ENCODE peak calls at places on chromosome 20, in nine cellular contexts. U, F, L, Z, O, X, J, R and K are unnamed samples.

GRCh38 chr20:57650266-57650665 is 30.0 kb upstream of the ZBP1 start:
- DNase-seq in X (no peak), J (no peak), L (no peak), O (no peak), R (no peak), U (no peak), Z (no peak), F (no peak), K (no peak)

GRCh38 chr20:45345104-45345936 is 2.9 kb downstream of the SDC4 start:
- DNase-seq in R (no peak), L (no peak), X (no peak), Z (no peak), J (no peak), U (no peak), F (peak), O (no peak), K (no peak)

GRCh38 chr20:49909499-49910339 is 5.6 kb downstream of the SPATA2 start:
- DNase-seq in O (no peak), U (no peak), R (no peak), J (no peak), X (peak), L (no peak), F (peak), Z (no peak), K (no peak)

GRCh38 chr20:2139250-2139649 is 37.6 kb downstream of the STK35 start:
- DNase-seq in L (no peak), J (no peak), Z (no peak), X (no peak), O (no peak), F (no peak), R (no peak), U (no peak), K (no peak)

GRCh38 chr20:6055161-6055783 is 1.4 kb upstream of the LRRN4 start:
- DNase-seq in L (no peak), J (no peak), O (no peak), U (no peak), Z (no peak), X (no peak), F (no peak), R (no peak), K (no peak)

GRCh38 chr20:8587246-8587645 is 455.2 kb downstream of the PLCB1 start:
- DNase-seq in F (no peak), J (no peak), O (no peak), L (no peak), X (no peak), R (no peak), Z (no peak), U (no peak), K (no peak)

GRCh38 chr20:6698056-6698455 is 69.4 kb upstream of the BMP2 start:
- DNase-seq in U (no peak), F (no peak), L (no peak), Z (no peak), J (no peak), O (peak), R (no peak), X (no peak), K (no peak)

GRCh38 chr20:34111057-34111711 is 859 bp downstream of the EIF2S2 start:
- DNase-seq in R (no peak), X (peak), Z (peak), J (peak), F (no peak), O (no peak), U (no peak), L (no peak), K (no peak)

GRCh38 chr20:3043381-3043780 is at the start of gene GNRH2:
- DNase-seq in F (no peak), R (no peak), L (no peak), X (no peak), J (no peak), U (no peak), Z (no peak), O (no peak), K (no peak)